ENCODE peak calls at places on chromosomes 2 and 18, in six cellular contexts. One of them, this sample, is unnamed. For H3K4me1, the result is how much of the 10 kb centered on the place peaks cover.

GRCh38 chr2:82992948-82993347 is 1466.1 kb downstream of the SUCLG1 start:
- DNase-seq in heart right ventricle: no peak
- DNase-seq in CD8-positive, alpha-beta T cell: no peak
- DNase-seq in fibroblast of lung: no peak
- DNase-seq in Peyer's patch: no peak
- DNase-seq in tibial artery: no peak
- DNase-seq in this sample: no peak

GRCh38 chr2:46554381-46554780 is 75.0 kb downstream of the TMEM247 start:
- DNase-seq in tibial artery: peak
- DNase-seq in heart right ventricle: no peak
- DNase-seq in CD8-positive, alpha-beta T cell: no peak
- DNase-seq in fibroblast of lung: peak
- DNase-seq in Peyer's patch: no peak
- DNase-seq in this sample: no peak

GRCh38 chr2:12685145-12685544 is 31.6 kb upstream of the TRIB2 start:
- DNase-seq in Peyer's patch: no peak
- DNase-seq in tibial artery: no peak
- DNase-seq in fibroblast of lung: peak
- DNase-seq in heart right ventricle: no peak
- DNase-seq in CD8-positive, alpha-beta T cell: no peak
- DNase-seq in this sample: no peak

GRCh38 chr2:30358822-30359221 is 88.2 kb upstream of the LCLAT1 start:
- DNase-seq in heart right ventricle: no peak
- DNase-seq in CD8-positive, alpha-beta T cell: no peak
- DNase-seq in Peyer's patch: no peak
- DNase-seq in fibroblast of lung: no peak
- DNase-seq in tibial artery: no peak
- DNase-seq in this sample: no peak

GRCh38 chr2:16155351-16156145 is 215.2 kb downstream of the MYCN start:
- DNase-seq in fibroblast of lung: no peak
- DNase-seq in Peyer's patch: no peak
- DNase-seq in heart right ventricle: no peak
- DNase-seq in tibial artery: no peak
- DNase-seq in CD8-positive, alpha-beta T cell: no peak
- DNase-seq in this sample: no peak

GRCh38 chr2:86648696-86649095 is 25.0 kb upstream of the RNF103 start:
- DNase-seq in heart right ventricle: no peak
- DNase-seq in tibial artery: no peak
- DNase-seq in CD8-positive, alpha-beta T cell: no peak
- DNase-seq in Peyer's patch: no peak
- DNase-seq in fibroblast of lung: no peak
- DNase-seq in this sample: no peak

GRCh38 chr2:191247381-191248057 is 2.3 kb downstream of the MYO1B start:
- DNase-seq in CD8-positive, alpha-beta T cell: no peak
- DNase-seq in heart right ventricle: no peak
- DNase-seq in fibroblast of lung: peak
- DNase-seq in tibial artery: no peak
- DNase-seq in Peyer's patch: peak
- DNase-seq in this sample: peak

GRCh38 chr2:230798769-230799399 is 65.9 kb upstream of the ITM2C start:
- DNase-seq in tibial artery: no peak
- DNase-seq in fibroblast of lung: peak
- DNase-seq in Peyer's patch: no peak
- DNase-seq in CD8-positive, alpha-beta T cell: no peak
- DNase-seq in heart right ventricle: no peak
- DNase-seq in this sample: peak

GRCh38 chr2:46578966-46579365 is 99.6 kb downstream of the TMEM247 start:
- DNase-seq in heart right ventricle: no peak
- DNase-seq in Peyer's patch: no peak
- DNase-seq in tibial artery: no peak
- DNase-seq in fibroblast of lung: no peak
- DNase-seq in CD8-positive, alpha-beta T cell: no peak
- DNase-seq in this sample: no peak

GRCh38 chr2:236250286-236250685 is 13.9 kb downstream of the ASB18 start:
- DNase-seq in fibroblast of lung: no peak
- DNase-seq in CD8-positive, alpha-beta T cell: no peak
- DNase-seq in tibial artery: no peak
- DNase-seq in Peyer's patch: no peak
- DNase-seq in heart right ventricle: no peak
- DNase-seq in this sample: no peak

GRCh38 chr18:54774971-54775665 is 53.2 kb upstream of the RAB27B start:
- DNase-seq in heart right ventricle: no peak
- DNase-seq in fibroblast of lung: peak
- DNase-seq in Peyer's patch: no peak
- DNase-seq in CD8-positive, alpha-beta T cell: no peak
- DNase-seq in tibial artery: no peak
- DNase-seq in this sample: no peak

GRCh38 chr2:62194558-62195420 is 1.1 kb upstream of the B3GNT2 start:
- DNase-seq in fibroblast of lung: no peak
- DNase-seq in Peyer's patch: no peak
- DNase-seq in tibial artery: no peak
- DNase-seq in CD8-positive, alpha-beta T cell: no peak
- DNase-seq in heart right ventricle: peak
- DNase-seq in this sample: no peak

GRCh38 chr18:77108821-77109692 is 23.5 kb downstream of the MBP start:
- DNase-seq in fibroblast of lung: no peak
- DNase-seq in CD8-positive, alpha-beta T cell: no peak
- DNase-seq in tibial artery: no peak
- DNase-seq in Peyer's patch: no peak
- DNase-seq in heart right ventricle: no peak
- DNase-seq in this sample: no peak

GRCh38 chr2:217734999-217735398 is 267.8 kb downstream of the TNS1 start:
- DNase-seq in tibial artery: no peak
- DNase-seq in fibroblast of lung: no peak
- DNase-seq in Peyer's patch: no peak
- DNase-seq in CD8-positive, alpha-beta T cell: no peak
- DNase-seq in heart right ventricle: no peak
- DNase-seq in this sample: no peak

GRCh38 chr18:40006553-40007073 is 1948.4 kb upstream of the PIK3C3 start:
- DNase-seq in Peyer's patch: no peak
- DNase-seq in CD8-positive, alpha-beta T cell: no peak
- DNase-seq in fibroblast of lung: no peak
- DNase-seq in tibial artery: no peak
- DNase-seq in heart right ventricle: no peak
- DNase-seq in this sample: no peak

GRCh38 chr2:105977212-105977611 is 216.9 kb downstream of the UXS1 start:
- DNase-seq in heart right ventricle: no peak
- DNase-seq in Peyer's patch: no peak
- DNase-seq in CD8-positive, alpha-beta T cell: no peak
- DNase-seq in fibroblast of lung: peak
- DNase-seq in tibial artery: no peak
- DNase-seq in this sample: peak

GRCh38 chr18:7038330-7038846 is 79.2 kb downstream of the LAMA1 start:
- DNase-seq in CD8-positive, alpha-beta T cell: no peak
- DNase-seq in tibial artery: peak
- DNase-seq in Peyer's patch: peak
- DNase-seq in heart right ventricle: peak
- DNase-seq in fibroblast of lung: peak
- DNase-seq in this sample: peak

GRCh38 chr2:235970204-235971040 is 197.8 kb downstream of the GBX2 start:
- DNase-seq in fibroblast of lung: no peak
- DNase-seq in Peyer's patch: no peak
- DNase-seq in CD8-positive, alpha-beta T cell: no peak
- DNase-seq in tibial artery: no peak
- DNase-seq in heart right ventricle: no peak
- DNase-seq in this sample: no peak

GRCh38 chr2:64904405-64905329 is 84.5 kb upstream of the SLC1A4 start:
- DNase-seq in fibroblast of lung: no peak
- DNase-seq in Peyer's patch: no peak
- DNase-seq in CD8-positive, alpha-beta T cell: no peak
- DNase-seq in heart right ventricle: no peak
- DNase-seq in tibial artery: peak
- DNase-seq in this sample: no peak

GRCh38 chr18:63492851-63493250 is 16.1 kb downstream of the SERPINB5 start:
- DNase-seq in Peyer's patch: no peak
- DNase-seq in fibroblast of lung: no peak
- DNase-seq in CD8-positive, alpha-beta T cell: no peak
- DNase-seq in tibial artery: no peak
- DNase-seq in heart right ventricle: no peak
- DNase-seq in this sample: no peak

GRCh38 chr2:47016172-47016913 is 100.7 kb upstream of the MCFD2 start:
- DNase-seq in Peyer's patch: no peak
- DNase-seq in tibial artery: no peak
- DNase-seq in heart right ventricle: no peak
- DNase-seq in CD8-positive, alpha-beta T cell: no peak
- DNase-seq in fibroblast of lung: peak
- DNase-seq in this sample: no peak

GRCh38 chr2:150413890-150414289 is 73.6 kb downstream of the RND3 start:
- DNase-seq in heart right ventricle: no peak
- DNase-seq in tibial artery: no peak
- DNase-seq in fibroblast of lung: no peak
- DNase-seq in Peyer's patch: no peak
- DNase-seq in CD8-positive, alpha-beta T cell: no peak
- DNase-seq in this sample: no peak

GRCh38 chr2:136310005-136310495 is 192.1 kb upstream of the CXCR4 start:
- DNase-seq in CD8-positive, alpha-beta T cell: no peak
- DNase-seq in Peyer's patch: no peak
- DNase-seq in heart right ventricle: no peak
- DNase-seq in tibial artery: no peak
- DNase-seq in fibroblast of lung: no peak
- DNase-seq in this sample: no peak

GRCh38 chr2:207135340-207135739 is 30.4 kb downstream of the KLF7 start:
- DNase-seq in tibial artery: no peak
- DNase-seq in heart right ventricle: no peak
- DNase-seq in fibroblast of lung: peak
- DNase-seq in CD8-positive, alpha-beta T cell: no peak
- DNase-seq in Peyer's patch: no peak
- DNase-seq in this sample: no peak

GRCh38 chr2:145421841-145422240 is 901.9 kb upstream of the ZEB2 start:
- DNase-seq in heart right ventricle: no peak
- DNase-seq in CD8-positive, alpha-beta T cell: no peak
- DNase-seq in Peyer's patch: no peak
- DNase-seq in fibroblast of lung: no peak
- DNase-seq in tibial artery: no peak
- DNase-seq in this sample: no peak

GRCh38 chr18:58861353-58861752 is 3.3 kb upstream of the ZNF532 start:
- DNase-seq in CD8-positive, alpha-beta T cell: no peak
- DNase-seq in fibroblast of lung: no peak
- DNase-seq in tibial artery: no peak
- DNase-seq in heart right ventricle: no peak
- DNase-seq in Peyer's patch: no peak
- DNase-seq in this sample: no peak
- H3K4me1 ChIP-seq in CD8-positive, alpha-beta T cell: under half
- H3K4me1 ChIP-seq in fibroblast of lung: under half
- H3K4me1 ChIP-seq in tibial artery: half or more
- H3K4me1 ChIP-seq in heart right ventricle: under half
- H3K4me1 ChIP-seq in Peyer's patch: under half
- H3K4me1 ChIP-seq in this sample: half or more

DNA sequence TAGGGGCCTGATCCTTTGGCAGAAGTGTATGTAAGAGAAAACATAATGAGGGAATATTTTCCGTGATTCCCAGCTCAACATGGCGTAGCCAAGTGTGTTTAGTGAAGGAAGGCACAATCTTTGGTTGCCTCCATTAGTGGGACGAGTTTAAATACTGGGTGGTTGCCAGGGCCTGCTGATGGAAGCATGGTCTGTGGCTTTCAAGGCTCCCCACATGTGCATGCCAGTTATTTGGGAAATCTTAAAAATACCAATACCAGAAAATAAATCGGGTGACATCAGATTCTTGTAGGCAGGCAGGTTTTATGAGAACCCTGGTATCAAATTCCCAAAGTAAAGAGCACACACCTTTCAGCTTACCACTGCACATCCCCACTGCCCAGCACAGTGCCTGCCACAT is 7.1 kb downstream of the MYL12A start:
- DNase-seq in heart right ventricle: no peak
- DNase-seq in CD8-positive, alpha-beta T cell: no peak
- DNase-seq in tibial artery: no peak
- DNase-seq in fibroblast of lung: no peak
- DNase-seq in Peyer's patch: no peak
- DNase-seq in this sample: no peak
- H3K4me1 ChIP-seq in heart right ventricle: under half
- H3K4me1 ChIP-seq in CD8-positive, alpha-beta T cell: half or more
- H3K4me1 ChIP-seq in tibial artery: half or more
- H3K4me1 ChIP-seq in fibroblast of lung: under half
- H3K4me1 ChIP-seq in Peyer's patch: under half
- H3K4me1 ChIP-seq in this sample: half or more

GRCh38 chr2:237870754-237871651 is 11.6 kb downstream of the RAMP1 start:
- DNase-seq in fibroblast of lung: no peak
- DNase-seq in tibial artery: no peak
- DNase-seq in Peyer's patch: no peak
- DNase-seq in CD8-positive, alpha-beta T cell: no peak
- DNase-seq in heart right ventricle: no peak
- DNase-seq in this sample: no peak
- H3K4me1 ChIP-seq in fibroblast of lung: under half
- H3K4me1 ChIP-seq in tibial artery: half or more
- H3K4me1 ChIP-seq in Peyer's patch: under half
- H3K4me1 ChIP-seq in CD8-positive, alpha-beta T cell: under half
- H3K4me1 ChIP-seq in heart right ventricle: under half
- H3K4me1 ChIP-seq in this sample: under half

GRCh38 chr2:144275340-144275739 is 244.6 kb downstream of the ZEB2 start:
- DNase-seq in tibial artery: no peak
- DNase-seq in CD8-positive, alpha-beta T cell: no peak
- DNase-seq in heart right ventricle: no peak
- DNase-seq in fibroblast of lung: no peak
- DNase-seq in Peyer's patch: no peak
- DNase-seq in this sample: no peak
- H3K4me1 ChIP-seq in tibial artery: under half
- H3K4me1 ChIP-seq in CD8-positive, alpha-beta T cell: under half
- H3K4me1 ChIP-seq in heart right ventricle: under half
- H3K4me1 ChIP-seq in fibroblast of lung: under half
- H3K4me1 ChIP-seq in Peyer's patch: under half
- H3K4me1 ChIP-seq in this sample: under half

GRCh38 chr2:241730679-241731293 is 3.6 kb upstream of the D2HGDH start:
- DNase-seq in fibroblast of lung: no peak
- DNase-seq in Peyer's patch: no peak
- DNase-seq in tibial artery: no peak
- DNase-seq in heart right ventricle: no peak
- DNase-seq in CD8-positive, alpha-beta T cell: no peak
- DNase-seq in this sample: no peak
- H3K4me1 ChIP-seq in fibroblast of lung: under half
- H3K4me1 ChIP-seq in Peyer's patch: under half
- H3K4me1 ChIP-seq in tibial artery: under half
- H3K4me1 ChIP-seq in heart right ventricle: under half
- H3K4me1 ChIP-seq in CD8-positive, alpha-beta T cell: under half
- H3K4me1 ChIP-seq in this sample: under half

This sample was measured in SJSA1.